ENCODE peak calls at places on chromosomes 13 and 19, in six cellular contexts. T is uterus, V is heart left ventricle, E is H54, J is HCT116, Y is Peyer's patch. Q is an unnamed sample.

GRCh38 chr19:33458171-33458633 is 63.4 kb downstream of the PEPD start:
- DNase-seq in T (no peak), V (no peak), E (no peak), J (no peak), Y (no peak), Q (no peak)

GRCh38 chr13:102548811-102549210 is 48.0 kb upstream of the TPP2 start:
- DNase-seq in T (no peak), V (no peak), E (no peak), J (no peak), Y (no peak), Q (no peak)

GRCh38 chr19:1837222-1837565 is 11.1 kb downstream of the REXO1 start:
- DNase-seq in T (no peak), V (no peak), E (no peak), J (no peak), Y (no peak), Q (no peak)

GRCh38 chr19:12364391-12365093 is 941 bp downstream of the ZNF442 start:
- DNase-seq in T (peak; percentile 16), V (no peak), E (no peak), J (no peak), Y (no peak), Q (peak; percentile 87)

GRCh38 chr13:48491423-48492122 is 41.3 kb downstream of the RCBTB2 start:
- DNase-seq in T (no peak), V (no peak), E (no peak), J (no peak), Y (no peak), Q (no peak)

GRCh38 chr19:31675187-31675913 is 326.1 kb upstream of the TSHZ3 start:
- DNase-seq in T (no peak), V (no peak), E (peak; percentile 42), J (no peak), Y (no peak), Q (no peak)

GRCh38 chr19:52638601-52639000 is 446 bp upstream of the ZNF83 start:
- DNase-seq in T (peak; percentile 43), V (peak; percentile 41), E (peak; percentile 74), J (no peak), Y (no peak), Q (peak; percentile 14)

GRCh38 chr13:37647038-37647650 is 48.6 kb upstream of the POSTN start:
- DNase-seq in T (no peak), V (no peak), E (no peak), J (no peak), Y (no peak), Q (no peak)

GRCh38 chr13:32748305-32748704 is 162.1 kb downstream of the PDS5B start:
- DNase-seq in T (no peak), V (no peak), E (no peak), J (no peak), Y (no peak), Q (no peak)

GRCh38 chr19:48308695-48309586 is 16.4 kb upstream of the EMP3 start:
- DNase-seq in T (no peak), V (no peak), E (no peak), J (no peak), Y (no peak), Q (no peak)

GRCh38 chr13:110197041-110197440 is 109.9 kb downstream of the COL4A1 start:
- DNase-seq in T (no peak), V (no peak), E (no peak), J (no peak), Y (no peak), Q (no peak)

GRCh38 chr19:56764296-56764695 is 76.2 kb downstream of the PEG3 start:
- DNase-seq in T (no peak), V (no peak), E (no peak), J (no peak), Y (no peak), Q (no peak)

GRCh38 chr13:50989476-50989875 is 79.9 kb downstream of the RNASEH2B start:
- DNase-seq in T (peak; percentile 66), V (no peak), E (no peak), J (no peak), Y (no peak), Q (no peak)

GRCh38 chr19:21698215-21698614 is 69.2 kb downstream of the ZNF100 start:
- DNase-seq in T (no peak), V (no peak), E (peak; percentile 16), J (no peak), Y (no peak), Q (no peak)

GRCh38 chr13:64538711-64539110 is 2691.4 kb downstream of the PCDH9 start:
- DNase-seq in T (no peak), V (no peak), E (no peak), J (no peak), Y (no peak), Q (no peak)

GRCh38 chr19:17457621-17458020 is 3.1 kb downstream of the NXNL1 start:
- DNase-seq in T (no peak), V (no peak), E (no peak), J (no peak), Y (no peak), Q (no peak)

GRCh38 chr13:89432997-89433396 is 1761.8 kb downstream of the SLITRK5 start:
- DNase-seq in T (no peak), V (no peak), E (no peak), J (no peak), Y (no peak), Q (no peak)

GRCh38 chr19:1675633-1676350 is 23.4 kb upstream of the TCF3 start:
- DNase-seq in T (no peak), V (no peak), E (no peak), J (no peak), Y (no peak), Q (no peak)

GRCh38 chr19:42271861-42272534 is 2.9 kb downstream of the CIC start:
- DNase-seq in T (no peak), V (peak; percentile 18), E (no peak), J (no peak), Y (no peak), Q (no peak)

GRCh38 chr19:40104754-40105153 is 14.0 kb upstream of the ZNF780A start:
- DNase-seq in T (no peak), V (no peak), E (no peak), J (no peak), Y (no peak), Q (no peak)

GRCh38 chr19:45824041-45824471 is 8.9 kb upstream of the RSPH6A start:
- DNase-seq in T (no peak), V (no peak), E (no peak), J (no peak), Y (no peak), Q (no peak)

GRCh38 chr19:16200776-16201391 is 3.2 kb downstream of the AP1M1 start:
- DNase-seq in T (no peak), V (no peak), E (no peak), J (no peak), Y (no peak), Q (no peak)

GRCh38 chr13:62123409-62123808 is 707.8 kb upstream of the PCDH20 start:
- DNase-seq in T (no peak), V (no peak), E (no peak), J (no peak), Y (no peak), Q (no peak)

GRCh38 chr19:41801682-41802317 is 5.4 kb downstream of the CEACAM3 start:
- DNase-seq in T (no peak), V (no peak), E (no peak), J (no peak), Y (no peak), Q (no peak)

GRCh38 chr13:45310341-45311138 is 30.4 kb downstream of the TPT1 start:
- DNase-seq in T (no peak), V (no peak), E (no peak), J (no peak), Y (no peak), Q (no peak)

GRCh38 chr19:45972081-45972943 is 1.4 kb downstream of the NOVA2 start:
- DNase-seq in T (no peak), V (peak; percentile 59), E (no peak), J (no peak), Y (no peak), Q (peak; percentile 21)

GRCh38 chr13:21050288-21051197 is 10.8 kb downstream of the LATS2 start:
- DNase-seq in T (no peak), V (no peak), E (no peak), J (no peak), Y (no peak), Q (no peak)

GRCh38 chr19:53467138-53467502 is 413 bp upstream of the ZNF813 start:
- DNase-seq in T (peak; percentile 27), V (peak; percentile 23), E (no peak), J (no peak), Y (peak; percentile 24), Q (no peak)

GRCh38 chr19:42601811-42602443 is 7.2 kb upstream of the CEACAM8 start:
- DNase-seq in T (no peak), V (no peak), E (peak; percentile 59), J (no peak), Y (no peak), Q (no peak)

GRCh38 chr13:46202956-46203355 is 8.8 kb upstream of the LRRC63 start:
- DNase-seq in T (no peak), V (no peak), E (no peak), J (no peak), Y (no peak), Q (no peak)

GRCh38 chr13:53198699-53199098 is 170.1 kb downstream of the OLFM4 start:
- DNase-seq in T (no peak), V (no peak), E (no peak), J (no peak), Y (no peak), Q (no peak)

GRCh38 chr19:41323430-41324125 is 13.6 kb downstream of the CCDC97 start:
- DNase-seq in T (peak; percentile 92), V (peak; percentile 67), E (peak; percentile 95), J (no peak), Y (no peak), Q (peak; percentile 75)

GRCh38 chr13:58883405-58883804 is 1251.9 kb downstream of the PCDH17 start:
- DNase-seq in T (no peak), V (no peak), E (no peak), J (no peak), Y (no peak), Q (no peak)

GRCh38 chr13:80012281-80012680 is 328.6 kb downstream of the SPRY2 start:
- DNase-seq in T (no peak), V (no peak), E (peak; percentile 6), J (no peak), Y (no peak), Q (no peak)
- TF ChIP-seq POLR2A in T (no peak), V (no peak), E (no peak), J (no peak), Y (no peak), Q (no peak)

GRCh38 chr19:5916201-5916708 is 2.2 kb downstream of the CAPS start:
- DNase-seq in T (no peak), V (no peak), E (no peak), J (no peak), Y (no peak), Q (no peak)
- TF ChIP-seq POLR2A in T (no peak), V (no peak), E (no peak), J (no peak), Y (no peak), Q (no peak)

GRCh38 chr19:18478545-18479311 is 40.8 kb upstream of the ISYNA1 start:
- DNase-seq in T (peak; percentile 84), V (peak; percentile 81), E (peak; percentile 91), J (no peak), Y (peak; percentile 59), Q (peak; percentile 87)
- TF ChIP-seq POLR2A in T (no peak), V (no peak), E (no peak), J (no peak), Y (no peak), Q (no peak)

DNA sequence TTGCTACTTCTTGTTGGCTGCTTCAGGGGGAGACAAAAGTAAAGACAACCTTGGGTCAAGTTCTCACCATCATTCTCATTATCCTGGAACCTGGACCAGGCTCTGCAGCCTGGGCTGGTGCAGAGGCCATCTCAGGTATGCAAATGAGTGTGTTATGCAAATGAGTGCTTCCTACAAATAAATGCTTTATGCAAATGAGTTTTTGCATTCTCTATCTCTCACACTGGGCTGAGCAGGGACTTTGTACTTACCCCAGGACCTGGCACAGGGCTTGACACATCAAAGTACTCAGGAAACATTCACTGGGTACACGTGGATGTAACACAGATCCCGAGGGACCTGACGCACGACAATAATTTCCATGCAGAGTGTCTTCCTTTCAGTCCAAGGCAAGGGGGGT is 103.0 kb downstream of the DNAJC15 start:
- DNase-seq in T (no peak), V (no peak), E (no peak), J (no peak), Y (no peak), Q (no peak)
- TF ChIP-seq POLR2A in T (no peak), V (no peak), E (no peak), J (no peak), Y (no peak), Q (no peak)

Q was measured in lower leg skin.